ENCODE peak calls at places on chromosome 16, in five cellular contexts. I is HepG2, X is GM12878, N is SK-N-SH, Q is K562. T is an unnamed sample.

GRCh38 chr16:57500578-57501111 is 14.4 kb upstream of the DOK4 start:
- DNase-seq in X (no peak), Q (no peak), N (peak), I (no peak), T (no peak)

GRCh38 chr16:81798311-81799137 is 19.4 kb downstream of the PLCG2 start:
- DNase-seq in N (no peak), I (no peak), X (peak), Q (no peak), T (no peak)

GRCh38 chr16:83338138-83338537 is 469.6 kb upstream of the HSBP1 start:
- DNase-seq in N (no peak), I (no peak), Q (no peak), X (no peak), T (no peak)

GRCh38 chr16:72847187-72848044 is 200.5 kb downstream of the ZFHX3 start:
- DNase-seq in Q (peak), I (peak), X (no peak), N (peak), T (no peak)

GRCh38 chr16:8376858-8377257 is 213.5 kb downstream of the TMEM114 start:
- DNase-seq in I (no peak), Q (no peak), X (no peak), N (no peak), T (no peak)

GRCh38 chr16:30473231-30474061 is 904 bp downstream of the ITGAL start:
- DNase-seq in Q (no peak), N (no peak), X (no peak), I (no peak), T (no peak)

GRCh38 chr16:84608281-84608680 is 9.6 kb downstream of the COTL1 start:
- DNase-seq in X (no peak), Q (no peak), I (no peak), N (no peak), T (no peak)

GRCh38 chr16:72976047-72976746 is 71.7 kb downstream of the ZFHX3 start:
- DNase-seq in N (no peak), I (peak), Q (no peak), X (no peak), T (no peak)

GRCh38 chr16:27642753-27643152 is 92.8 kb downstream of the KATNIP start:
- DNase-seq in N (no peak), X (no peak), I (peak), Q (peak), T (peak)

GRCh38 chr16:12305847-12306246 is 329.3 kb downstream of the SNX29 start:
- DNase-seq in N (no peak), X (no peak), Q (no peak), I (no peak), T (no peak)

GRCh38 chr16:75794426-75794825 is 68.1 kb upstream of the CPHXL start:
- DNase-seq in X (no peak), N (no peak), I (no peak), Q (no peak), T (no peak)

GRCh38 chr16:75787421-75787820 is 61.1 kb upstream of the CPHXL start:
- DNase-seq in N (no peak), Q (no peak), X (no peak), I (no peak), T (no peak)

GRCh38 chr16:75792781-75793180 is 66.5 kb upstream of the CPHXL start:
- DNase-seq in I (no peak), N (no peak), Q (no peak), X (no peak), T (no peak)

DNA sequence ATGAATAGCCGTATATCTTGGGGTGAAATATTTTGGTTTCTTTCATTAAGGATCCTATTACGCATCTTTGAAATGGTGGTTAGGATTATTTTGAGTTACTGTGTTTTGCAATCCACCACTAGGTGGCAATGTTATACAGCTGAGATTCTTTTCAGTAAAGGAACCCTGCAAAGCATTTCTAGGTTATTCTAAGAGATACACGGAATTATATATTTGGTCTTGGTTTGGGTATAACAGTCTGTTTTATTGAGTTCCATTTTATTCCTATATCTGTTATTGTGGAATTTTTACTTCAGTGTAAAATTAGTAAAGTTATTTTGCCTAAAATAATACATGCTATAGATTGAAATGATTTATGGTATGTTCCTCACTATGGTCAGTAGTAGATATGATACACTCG is 62.9 kb upstream of the CPHXL start:
- DNase-seq in N (peak), X (no peak), Q (peak), I (peak), T (peak)
- TF ChIP-seq ZBTB33 in N (no peak), X (no peak), Q (no peak), I (no peak), T (no peak)

GRCh38 chr16:74984194-74984669 is 691 bp downstream of the WDR59 start:
- DNase-seq in Q (no peak), N (no peak), I (peak), X (no peak), T (no peak)
- TF ChIP-seq ZBTB33 in Q (no peak), N (no peak), I (no peak), X (no peak), T (no peak)

GRCh38 chr16:79776243-79776884 is 175.8 kb upstream of the MAF start:
- DNase-seq in X (no peak), I (no peak), N (no peak), Q (no peak), T (no peak)
- TF ChIP-seq ZBTB33 in X (no peak), I (no peak), N (no peak), Q (no peak), T (no peak)

GRCh38 chr16:75624921-75625334 is 1.8 kb upstream of the ADAT1 start:
- DNase-seq in Q (peak), X (no peak), I (peak), N (no peak), T (no peak)

GRCh38 chr16:75628351-75628750 is 5.3 kb upstream of the ADAT1 start:
- DNase-seq in N (no peak), X (no peak), I (no peak), Q (no peak), T (no peak)

GRCh38 chr16:75629132-75629531 is 6.1 kb upstream of the ADAT1 start:
- DNase-seq in X (no peak), N (no peak), I (no peak), Q (no peak), T (no peak)

GRCh38 chr16:75626806-75627205 is 3.7 kb upstream of the ADAT1 start:
- DNase-seq in Q (no peak), X (no peak), I (no peak), N (no peak), T (no peak)

DNA sequence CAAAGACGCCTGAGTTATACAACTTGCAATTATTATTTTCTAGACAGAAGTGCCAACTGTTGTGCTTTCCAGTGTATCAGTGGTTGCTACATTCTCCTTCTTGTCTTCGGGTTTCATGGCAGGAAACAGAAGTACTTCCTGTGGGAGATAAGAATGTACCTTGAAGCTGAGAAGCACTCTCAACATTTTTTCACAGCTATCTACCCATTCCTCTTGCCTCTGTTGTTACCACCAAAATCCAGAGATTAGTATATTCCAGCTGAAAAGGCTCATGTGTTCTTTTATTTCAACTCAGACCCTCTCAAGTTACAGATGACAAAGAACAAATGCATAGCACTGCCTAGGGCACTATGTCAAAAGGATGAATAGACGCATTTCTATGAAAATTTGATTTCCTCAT is 4.8 kb upstream of the ADAT1 start:
- DNase-seq in I (no peak), X (no peak), N (no peak), Q (no peak), T (no peak)
- TF ChIP-seq ZBTB33 in I (no peak), X (no peak), N (no peak), Q (no peak), T (no peak)

DNA sequence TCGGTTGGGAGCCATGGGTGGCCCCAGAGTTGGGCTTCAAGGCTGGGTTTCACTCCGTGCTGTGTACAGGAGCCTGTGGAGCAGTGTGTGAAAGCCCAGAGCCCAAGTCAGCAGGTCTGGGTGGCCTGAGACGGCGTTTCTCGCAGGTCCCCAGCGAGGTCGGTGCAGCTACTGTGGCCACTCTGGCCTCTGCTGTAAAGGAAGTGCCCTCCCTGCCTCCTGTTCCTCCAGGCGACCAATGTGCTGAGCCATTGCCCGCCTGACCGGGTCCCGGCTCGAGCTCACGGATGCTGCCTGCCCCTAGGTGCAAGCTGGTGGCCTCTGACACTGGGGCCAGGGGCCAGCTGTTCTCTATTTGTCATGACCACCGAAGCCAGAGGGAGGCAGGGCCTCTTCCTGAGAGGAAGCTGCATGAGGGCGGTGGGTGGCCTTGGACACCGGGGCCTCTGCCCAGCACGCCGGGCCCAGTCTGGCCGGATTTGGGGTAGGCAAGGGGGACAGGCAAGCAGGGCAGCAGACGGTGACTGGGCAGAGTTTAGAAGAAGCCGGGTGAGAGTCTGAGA is 170.9 kb downstream of the IRF8 start:
- DNase-seq in X (no peak), N (no peak), Q (no peak), I (no peak), T (no peak)
- TF ChIP-seq ZBTB33 in X (no peak), N (no peak), Q (no peak), I (no peak), T (no peak)

GRCh38 chr16:50604610-50605009 is 56.4 kb downstream of the NKD1 start:
- DNase-seq in X (no peak), I (no peak), Q (no peak), N (no peak), T (no peak)

GRCh38 chr16:50602531-50603205 is 54.5 kb downstream of the NKD1 start:
- DNase-seq in N (no peak), I (no peak), Q (no peak), X (no peak), T (no peak)

GRCh38 chr16:50602126-50602525 is 53.9 kb downstream of the NKD1 start:
- DNase-seq in N (peak), I (no peak), X (no peak), Q (no peak), T (no peak)

GRCh38 chr16:50604065-50604418 is 55.8 kb downstream of the NKD1 start:
- DNase-seq in X (no peak), Q (no peak), N (no peak), I (no peak), T (no peak)

DNA sequence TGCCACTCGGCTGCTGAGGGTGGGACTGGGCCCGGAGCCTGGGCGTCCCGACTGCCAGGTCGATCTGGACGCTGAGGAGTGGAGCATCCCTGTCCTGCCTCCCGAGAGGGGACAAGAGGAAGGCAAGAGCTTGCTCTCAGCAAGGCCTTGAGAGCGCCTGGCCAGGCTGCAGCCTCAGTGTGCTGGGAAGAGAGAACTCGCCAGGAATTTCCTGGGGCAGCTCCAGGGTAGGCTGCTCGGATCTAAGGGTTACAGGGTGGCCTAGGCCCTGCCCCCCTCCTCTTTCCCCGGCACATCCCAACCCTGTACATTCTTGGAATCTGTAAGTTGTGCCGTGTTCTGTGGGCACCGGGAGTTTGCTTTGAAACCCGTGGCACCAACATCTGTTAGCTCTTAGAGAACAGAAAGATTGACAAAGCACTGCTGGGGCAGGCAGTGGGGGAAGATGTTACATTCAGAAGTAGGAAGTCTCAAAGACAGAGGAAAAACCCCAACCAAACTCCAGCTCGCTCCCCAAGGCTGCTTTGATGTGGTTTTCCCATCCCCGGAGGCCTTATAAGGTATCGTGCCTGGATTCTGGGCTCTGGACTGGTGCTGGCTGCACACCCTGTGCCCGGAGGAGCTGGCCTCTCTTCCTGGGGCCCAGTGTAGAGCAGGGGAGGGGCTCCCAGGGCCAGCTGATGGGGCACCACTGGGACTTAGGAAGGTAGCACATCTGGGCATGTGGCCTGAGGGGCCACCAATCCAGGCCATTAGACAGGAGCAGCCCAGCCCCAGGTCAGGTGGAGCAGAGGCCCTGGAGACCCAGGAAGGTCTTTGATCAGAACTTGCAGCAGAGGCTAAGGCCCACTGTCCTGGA is 55.2 kb downstream of the NKD1 start:
- DNase-seq in Q (no peak), I (no peak), X (no peak), N (no peak), T (no peak)
- TF ChIP-seq ZBTB33 in Q (no peak), I (no peak), X (no peak), N (no peak), T (no peak)

DNA sequence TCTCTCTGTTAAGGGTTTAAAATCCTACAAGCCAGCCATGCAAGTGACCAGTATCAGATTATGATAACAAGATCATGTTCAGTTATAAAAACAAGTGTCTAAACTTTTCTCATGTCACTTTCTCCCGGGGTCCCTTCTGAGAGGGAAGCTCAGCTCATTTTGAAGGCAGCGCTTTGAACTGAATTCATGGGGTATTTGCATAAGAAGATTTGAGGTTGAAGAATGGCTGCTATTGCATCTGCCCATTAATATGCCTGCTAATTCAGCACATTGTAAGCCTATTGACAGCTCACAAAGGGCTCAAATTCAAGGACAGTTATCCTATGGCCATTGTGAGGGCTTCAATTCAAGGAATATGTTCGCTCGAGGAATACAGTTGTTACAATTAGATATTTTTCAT is 290.2 kb upstream of the IRX3 start:
- DNase-seq in N (no peak), Q (no peak), I (no peak), X (no peak), T (no peak)
- TF ChIP-seq ZBTB33 in N (no peak), Q (no peak), I (no peak), X (no peak), T (no peak)

DNA sequence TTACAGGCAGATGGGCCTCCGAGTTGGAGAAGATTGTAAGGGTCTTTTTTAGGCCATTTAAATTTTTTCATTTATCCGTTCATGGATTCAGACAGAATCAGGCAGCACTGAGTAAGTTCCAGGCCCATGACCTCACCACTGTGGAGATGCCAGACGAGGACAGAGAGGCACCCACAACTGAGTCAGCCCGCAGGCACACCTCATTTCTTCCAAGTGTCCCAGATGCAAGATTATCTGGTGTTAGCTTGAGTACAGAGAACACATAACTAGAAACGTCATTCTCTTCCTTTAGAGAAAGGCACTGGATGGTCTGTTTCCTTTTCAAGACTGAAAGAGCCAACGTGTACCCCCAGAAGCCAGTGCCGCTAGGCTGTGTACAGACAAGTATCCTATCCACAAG is 16.9 kb downstream of the CLEC16A start:
- DNase-seq in X (no peak), Q (no peak), I (no peak), N (no peak), T (no peak)
- TF ChIP-seq ZBTB33 in X (no peak), Q (no peak), I (no peak), N (no peak), T (no peak)

DNA sequence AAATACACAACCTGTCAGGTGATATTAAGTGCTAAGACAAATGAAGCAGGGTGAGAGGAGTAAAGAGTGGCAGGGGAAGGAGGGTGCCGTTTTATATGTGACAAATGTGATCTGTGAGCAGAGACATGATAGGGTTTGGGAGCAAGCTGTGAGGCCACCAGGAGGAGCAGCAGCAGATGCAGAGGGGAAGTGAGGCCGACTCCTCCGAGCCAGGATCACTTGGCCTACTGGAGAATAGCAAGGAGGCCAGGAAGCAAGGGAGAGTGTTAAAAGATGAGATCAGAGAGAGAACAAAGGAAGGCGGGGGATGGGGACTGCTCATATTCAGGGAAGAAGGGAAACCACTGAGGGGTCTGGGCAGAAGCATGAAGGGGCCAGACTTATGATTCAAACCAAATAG is 129.4 kb downstream of the TANGO6 start:
- DNase-seq in Q (no peak), N (peak), I (no peak), X (no peak), T (no peak)
- TF ChIP-seq ZBTB33 in Q (no peak), N (no peak), I (no peak), X (no peak), T (no peak)